ENCODE peak calls at places on chromosome 1, in seven cellular contexts. One of them, this sample, is unnamed.

GRCh38 chr1:98387701-98388100 is 273.8 kb upstream of the SNX7 start:
- DNase-seq in tibial nerve: no peak
- DNase-seq in naive thymus-derived CD4-positive, alpha-beta T cell: no peak
- DNase-seq in tibial artery: no peak
- DNase-seq in MM.1S: no peak
- DNase-seq in CD4-positive, CD25-positive, alpha-beta regulatory T cell: no peak
- DNase-seq in GM12865: no peak
- DNase-seq in this sample: no peak

GRCh38 chr1:225816643-225817538 is 7.0 kb downstream of the EPHX1 start:
- DNase-seq in naive thymus-derived CD4-positive, alpha-beta T cell: no peak
- DNase-seq in MM.1S: no peak
- DNase-seq in tibial nerve: peak; percentile 34
- DNase-seq in GM12865: no peak
- DNase-seq in tibial artery: peak; percentile 91
- DNase-seq in CD4-positive, CD25-positive, alpha-beta regulatory T cell: no peak
- DNase-seq in this sample: no peak

GRCh38 chr1:180507826-180508724 is 5.7 kb upstream of the ACBD6 start:
- DNase-seq in tibial artery: no peak
- DNase-seq in GM12865: peak; percentile 17
- DNase-seq in tibial nerve: no peak
- DNase-seq in MM.1S: no peak
- DNase-seq in CD4-positive, CD25-positive, alpha-beta regulatory T cell: no peak
- DNase-seq in naive thymus-derived CD4-positive, alpha-beta T cell: peak; percentile 19
- DNase-seq in this sample: peak; percentile 28

GRCh38 chr1:12148160-12148957 is 18.4 kb upstream of the TNFRSF1B start:
- DNase-seq in GM12865: peak; percentile 78
- DNase-seq in tibial nerve: no peak
- DNase-seq in tibial artery: no peak
- DNase-seq in naive thymus-derived CD4-positive, alpha-beta T cell: no peak
- DNase-seq in CD4-positive, CD25-positive, alpha-beta regulatory T cell: no peak
- DNase-seq in MM.1S: peak; percentile 24
- DNase-seq in this sample: no peak

GRCh38 chr1:41888756-41889155 is 30.0 kb downstream of the HIVEP3 start:
- DNase-seq in GM12865: no peak
- DNase-seq in tibial nerve: no peak
- DNase-seq in tibial artery: no peak
- DNase-seq in naive thymus-derived CD4-positive, alpha-beta T cell: no peak
- DNase-seq in MM.1S: no peak
- DNase-seq in CD4-positive, CD25-positive, alpha-beta regulatory T cell: no peak
- DNase-seq in this sample: no peak

GRCh38 chr1:210292276-210292851 is 36.3 kb upstream of the HHAT start:
- DNase-seq in CD4-positive, CD25-positive, alpha-beta regulatory T cell: no peak
- DNase-seq in tibial nerve: no peak
- DNase-seq in tibial artery: peak; percentile 79
- DNase-seq in MM.1S: peak; percentile 74
- DNase-seq in GM12865: no peak
- DNase-seq in naive thymus-derived CD4-positive, alpha-beta T cell: peak; percentile 9
- DNase-seq in this sample: no peak

GRCh38 chr1:155124503-155125463 is 2.9 kb upstream of the EFNA1 start:
- DNase-seq in tibial artery: no peak
- DNase-seq in GM12865: no peak
- DNase-seq in MM.1S: no peak
- DNase-seq in naive thymus-derived CD4-positive, alpha-beta T cell: no peak
- DNase-seq in CD4-positive, CD25-positive, alpha-beta regulatory T cell: no peak
- DNase-seq in tibial nerve: no peak
- DNase-seq in this sample: no peak

GRCh38 chr1:7371926-7372325 is 399.2 kb upstream of the VAMP3 start:
- DNase-seq in tibial artery: no peak
- DNase-seq in tibial nerve: no peak
- DNase-seq in naive thymus-derived CD4-positive, alpha-beta T cell: no peak
- DNase-seq in CD4-positive, CD25-positive, alpha-beta regulatory T cell: no peak
- DNase-seq in MM.1S: no peak
- DNase-seq in GM12865: no peak
- DNase-seq in this sample: no peak

GRCh38 chr1:117541003-117541402 is 64.8 kb upstream of the TENT5C start:
- DNase-seq in CD4-positive, CD25-positive, alpha-beta regulatory T cell: no peak
- DNase-seq in MM.1S: no peak
- DNase-seq in tibial nerve: no peak
- DNase-seq in naive thymus-derived CD4-positive, alpha-beta T cell: no peak
- DNase-seq in tibial artery: no peak
- DNase-seq in GM12865: no peak
- DNase-seq in this sample: no peak

DNA sequence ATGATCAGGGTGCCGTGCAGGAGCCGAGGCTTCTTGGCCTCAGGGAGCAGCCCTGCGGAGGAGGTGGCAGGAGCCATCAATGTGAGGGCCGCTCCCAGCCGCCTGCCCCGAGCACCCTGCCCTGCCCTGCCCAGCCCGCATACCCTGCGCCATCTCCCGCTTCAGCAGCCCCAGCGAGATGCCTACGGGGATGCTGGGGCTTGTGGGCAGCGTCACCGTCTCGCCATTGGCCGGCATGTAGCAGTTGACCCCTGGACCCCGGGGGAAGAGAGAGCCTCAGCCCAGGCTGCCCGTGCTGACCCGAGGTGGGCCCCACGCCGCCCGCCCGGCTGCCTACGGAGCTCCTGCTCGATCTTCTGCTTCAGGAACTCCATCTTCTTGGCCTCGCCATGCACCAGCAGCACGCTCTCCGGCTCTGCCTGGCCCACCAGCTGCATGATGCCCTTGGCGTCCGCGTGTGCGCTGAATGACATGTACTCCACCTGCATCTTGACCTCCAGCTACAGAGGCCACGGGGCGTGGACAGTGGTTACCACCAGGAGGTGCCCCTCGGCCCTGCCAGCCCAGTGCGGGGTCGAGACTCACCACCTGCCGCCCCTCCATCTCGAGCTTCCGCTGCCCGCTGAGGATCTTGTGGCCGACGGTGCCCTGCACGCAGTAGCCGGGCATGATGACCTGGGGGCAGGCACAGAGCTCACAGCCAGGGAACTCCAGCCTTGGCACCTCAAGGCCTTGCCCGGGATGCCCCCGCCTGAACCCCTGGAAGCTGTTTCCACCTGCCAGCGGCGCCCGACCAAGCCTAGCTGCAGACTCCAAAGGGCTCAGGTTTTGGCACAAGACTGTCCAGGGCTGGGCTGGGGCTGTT is 4.3 kb downstream of the PUSL1 start:
- DNase-seq in GM12865: no peak
- DNase-seq in tibial artery: no peak
- DNase-seq in CD4-positive, CD25-positive, alpha-beta regulatory T cell: no peak
- DNase-seq in MM.1S: no peak
- DNase-seq in naive thymus-derived CD4-positive, alpha-beta T cell: no peak
- DNase-seq in tibial nerve: no peak
- DNase-seq in this sample: no peak
- H3K4me3 ChIP-seq in GM12865: no peak overlapping the region
- H3K4me3 ChIP-seq in tibial artery: no peak overlapping the region
- H3K4me3 ChIP-seq in CD4-positive, CD25-positive, alpha-beta regulatory T cell: no peak overlapping the region
- H3K4me3 ChIP-seq in MM.1S: no peak overlapping the region
- H3K4me3 ChIP-seq in naive thymus-derived CD4-positive, alpha-beta T cell: no peak overlapping the region
- H3K4me3 ChIP-seq in tibial nerve: no peak overlapping the region
- H3K4me3 ChIP-seq in this sample: no peak overlapping the region

GRCh38 chr1:220894025-220894923 is 15.0 kb downstream of the HLX start:
- DNase-seq in CD4-positive, CD25-positive, alpha-beta regulatory T cell: no peak
- DNase-seq in naive thymus-derived CD4-positive, alpha-beta T cell: no peak
- DNase-seq in tibial nerve: no peak
- DNase-seq in tibial artery: no peak
- DNase-seq in GM12865: no peak
- DNase-seq in MM.1S: no peak
- DNase-seq in this sample: no peak
- H3K4me3 ChIP-seq in CD4-positive, CD25-positive, alpha-beta regulatory T cell: no peak overlapping the region
- H3K4me3 ChIP-seq in naive thymus-derived CD4-positive, alpha-beta T cell: no peak overlapping the region
- H3K4me3 ChIP-seq in tibial nerve: peak overlapping the region; percentile 44
- H3K4me3 ChIP-seq in tibial artery: no peak overlapping the region
- H3K4me3 ChIP-seq in GM12865: no peak overlapping the region
- H3K4me3 ChIP-seq in MM.1S: no peak overlapping the region
- H3K4me3 ChIP-seq in this sample: no peak overlapping the region

GRCh38 chr1:36149237-36149972 is at the start of gene TRAPPC3:
- DNase-seq in CD4-positive, CD25-positive, alpha-beta regulatory T cell: peak; percentile 100
- DNase-seq in tibial nerve: peak; percentile 100
- DNase-seq in GM12865: peak; percentile 100
- DNase-seq in naive thymus-derived CD4-positive, alpha-beta T cell: peak; percentile 99
- DNase-seq in tibial artery: peak; percentile 100
- DNase-seq in MM.1S: peak; percentile 99
- DNase-seq in this sample: peak; percentile 99

GRCh38 chr1:36151133-36151844 is 2.0 kb upstream of the TRAPPC3 start:
- DNase-seq in tibial artery: no peak
- DNase-seq in MM.1S: no peak
- DNase-seq in GM12865: no peak
- DNase-seq in tibial nerve: no peak
- DNase-seq in naive thymus-derived CD4-positive, alpha-beta T cell: no peak
- DNase-seq in CD4-positive, CD25-positive, alpha-beta regulatory T cell: no peak
- DNase-seq in this sample: no peak

GRCh38 chr1:36150296-36151132 is 1.2 kb upstream of the TRAPPC3 start:
- DNase-seq in tibial artery: peak; percentile 98
- DNase-seq in CD4-positive, CD25-positive, alpha-beta regulatory T cell: peak; percentile 63
- DNase-seq in naive thymus-derived CD4-positive, alpha-beta T cell: peak; percentile 35
- DNase-seq in tibial nerve: peak; percentile 88
- DNase-seq in MM.1S: peak; percentile 87
- DNase-seq in GM12865: peak; percentile 92
- DNase-seq in this sample: no peak

GRCh38 chr1:36148821-36149236 is 457 bp downstream of the TRAPPC3 start:
- DNase-seq in GM12865: no peak
- DNase-seq in naive thymus-derived CD4-positive, alpha-beta T cell: no peak
- DNase-seq in CD4-positive, CD25-positive, alpha-beta regulatory T cell: no peak
- DNase-seq in tibial nerve: no peak
- DNase-seq in tibial artery: no peak
- DNase-seq in MM.1S: no peak
- DNase-seq in this sample: no peak

DNA sequence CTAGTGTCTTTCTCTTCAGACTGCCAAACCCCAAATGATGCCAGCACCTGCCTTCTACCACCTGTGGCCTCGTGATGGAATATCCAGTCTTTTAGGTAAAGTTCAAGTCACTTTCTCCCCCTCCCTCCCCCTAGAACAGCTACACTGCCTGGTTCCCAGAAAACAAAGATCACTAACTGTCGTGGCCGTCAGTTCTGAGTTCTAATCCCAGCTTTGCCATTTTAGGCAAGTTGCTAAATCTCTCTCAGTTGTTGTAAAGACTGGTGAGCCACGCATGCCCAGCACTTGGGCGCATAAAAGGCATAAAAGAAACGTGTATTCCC is 648 bp upstream of the TRAPPC3 start:
- DNase-seq in MM.1S: no peak
- DNase-seq in tibial nerve: no peak
- DNase-seq in naive thymus-derived CD4-positive, alpha-beta T cell: no peak
- DNase-seq in tibial artery: peak; percentile 81
- DNase-seq in GM12865: no peak
- DNase-seq in CD4-positive, CD25-positive, alpha-beta regulatory T cell: no peak
- DNase-seq in this sample: no peak
- H3K4me3 ChIP-seq in MM.1S: peak overlapping the region; percentile 57
- H3K4me3 ChIP-seq in tibial nerve: peak overlapping the region; percentile 91
- H3K4me3 ChIP-seq in naive thymus-derived CD4-positive, alpha-beta T cell: peak overlapping the region; percentile 4
- H3K4me3 ChIP-seq in tibial artery: peak overlapping the region; percentile 93
- H3K4me3 ChIP-seq in GM12865: peak overlapping the region; percentile 27
- H3K4me3 ChIP-seq in CD4-positive, CD25-positive, alpha-beta regulatory T cell: peak overlapping the region; percentile 80
- H3K4me3 ChIP-seq in this sample: peak overlapping the region; percentile 93

DNA sequence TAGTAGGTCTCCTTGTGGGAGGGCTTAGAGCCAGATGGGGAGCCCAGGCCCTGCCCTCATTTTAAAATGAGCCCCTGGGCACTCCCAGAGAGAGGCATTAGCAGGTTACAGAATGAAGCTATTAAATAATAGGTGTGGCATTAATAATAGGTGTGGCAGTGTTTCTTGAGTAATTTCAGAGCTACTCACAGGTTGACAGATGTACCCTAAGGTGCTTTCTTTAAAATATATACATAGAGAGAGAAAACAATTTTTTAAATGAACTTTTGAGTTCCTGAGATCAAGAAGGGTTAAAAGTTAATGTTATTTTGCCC is 1.2 kb downstream of the EEIG2 start:
- DNase-seq in naive thymus-derived CD4-positive, alpha-beta T cell: no peak
- DNase-seq in tibial artery: no peak
- DNase-seq in CD4-positive, CD25-positive, alpha-beta regulatory T cell: no peak
- DNase-seq in MM.1S: no peak
- DNase-seq in GM12865: no peak
- DNase-seq in tibial nerve: no peak
- DNase-seq in this sample: no peak
- H3K4me3 ChIP-seq in naive thymus-derived CD4-positive, alpha-beta T cell: peak overlapping the region; percentile 63
- H3K4me3 ChIP-seq in tibial artery: peak overlapping the region; percentile 60
- H3K4me3 ChIP-seq in CD4-positive, CD25-positive, alpha-beta regulatory T cell: peak overlapping the region; percentile 94
- H3K4me3 ChIP-seq in MM.1S: peak overlapping the region; percentile 68
- H3K4me3 ChIP-seq in GM12865: peak overlapping the region; percentile 67
- H3K4me3 ChIP-seq in tibial nerve: peak overlapping the region; percentile 70
- H3K4me3 ChIP-seq in this sample: peak overlapping the region; percentile 76

GRCh38 chr1:179144621-179145020 is 62.8 kb downstream of the TOR3A start:
- DNase-seq in tibial artery: no peak
- DNase-seq in GM12865: no peak
- DNase-seq in tibial nerve: no peak
- DNase-seq in CD4-positive, CD25-positive, alpha-beta regulatory T cell: no peak
- DNase-seq in naive thymus-derived CD4-positive, alpha-beta T cell: no peak
- DNase-seq in MM.1S: no peak
- DNase-seq in this sample: no peak

GRCh38 chr1:179145521-179145920 is 63.7 kb downstream of the TOR3A start:
- DNase-seq in tibial artery: no peak
- DNase-seq in GM12865: no peak
- DNase-seq in CD4-positive, CD25-positive, alpha-beta regulatory T cell: no peak
- DNase-seq in tibial nerve: no peak
- DNase-seq in MM.1S: no peak
- DNase-seq in naive thymus-derived CD4-positive, alpha-beta T cell: peak; percentile 29
- DNase-seq in this sample: no peak

GRCh38 chr1:179142889-179143299 is 61.0 kb downstream of the TOR3A start:
- DNase-seq in CD4-positive, CD25-positive, alpha-beta regulatory T cell: no peak
- DNase-seq in naive thymus-derived CD4-positive, alpha-beta T cell: no peak
- DNase-seq in GM12865: no peak
- DNase-seq in tibial nerve: no peak
- DNase-seq in MM.1S: no peak
- DNase-seq in tibial artery: no peak
- DNase-seq in this sample: no peak

GRCh38 chr1:179141592-179142244 is 59.8 kb downstream of the TOR3A start:
- DNase-seq in CD4-positive, CD25-positive, alpha-beta regulatory T cell: no peak
- DNase-seq in naive thymus-derived CD4-positive, alpha-beta T cell: no peak
- DNase-seq in tibial artery: no peak
- DNase-seq in GM12865: no peak
- DNase-seq in tibial nerve: no peak
- DNase-seq in MM.1S: no peak
- DNase-seq in this sample: no peak

GRCh38 chr1:179143332-179143731 is 61.5 kb downstream of the TOR3A start:
- DNase-seq in GM12865: no peak
- DNase-seq in naive thymus-derived CD4-positive, alpha-beta T cell: peak; percentile 47
- DNase-seq in CD4-positive, CD25-positive, alpha-beta regulatory T cell: no peak
- DNase-seq in tibial artery: no peak
- DNase-seq in MM.1S: no peak
- DNase-seq in tibial nerve: no peak
- DNase-seq in this sample: peak; percentile 39
- H3K4me3 ChIP-seq in GM12865: no peak overlapping the region
- H3K4me3 ChIP-seq in naive thymus-derived CD4-positive, alpha-beta T cell: no peak overlapping the region
- H3K4me3 ChIP-seq in CD4-positive, CD25-positive, alpha-beta regulatory T cell: no peak overlapping the region
- H3K4me3 ChIP-seq in tibial artery: no peak overlapping the region
- H3K4me3 ChIP-seq in MM.1S: no peak overlapping the region
- H3K4me3 ChIP-seq in tibial nerve: peak overlapping the region; percentile 42
- H3K4me3 ChIP-seq in this sample: no peak overlapping the region

This sample was measured in Jurkat, Clone E6-1.